ENCODE peak calls at places on chromosomes 7 and 10, in four cellular contexts. W, U, C and V are unnamed samples.

GRCh38 chr7:69910150-69910549 is 311.9 kb downstream of the AUTS2 start:
- DNase-seq in W (no peak), C (no peak), U (no peak), V (no peak)

GRCh38 chr10:14688606-14689005 is 86.1 kb downstream of the FAM107B start:
- DNase-seq in U (no peak), W (peak; percentile 27), C (no peak), V (no peak)

GRCh38 chr10:53233759-53234158 is 461.2 kb upstream of the MBL2 start:
- DNase-seq in U (no peak), C (no peak), W (no peak), V (no peak)

GRCh38 chr10:72746606-72747357 is 54.8 kb downstream of the MCU start:
- DNase-seq in C (no peak), W (no peak), U (no peak), V (peak; percentile 71)

GRCh38 chr7:69656890-69657289 is 58.6 kb downstream of the AUTS2 start:
- DNase-seq in U (no peak), W (no peak), C (no peak), V (no peak)

GRCh38 chr10:10293431-10293830 is 724.2 kb upstream of the CELF2 start:
- DNase-seq in C (no peak), W (no peak), U (no peak), V (no peak)

GRCh38 chr7:137539111-137539715 is 195.7 kb upstream of the PTN start:
- DNase-seq in W (no peak), U (peak; percentile 63), C (no peak), V (no peak)

GRCh38 chr7:15446280-15446679 is 115.5 kb downstream of the AGMO start:
- DNase-seq in W (no peak), C (no peak), U (no peak), V (no peak)

GRCh38 chr10:4051011-4051407 is 266.0 kb upstream of the KLF6 start:
- DNase-seq in C (no peak), U (no peak), W (no peak), V (peak; percentile 35)

GRCh38 chr10:23516530-23516929 is 77.7 kb downstream of the OTUD1 start:
- DNase-seq in W (peak; percentile 33), U (peak; percentile 46), C (no peak), V (peak; percentile 25)

GRCh38 chr7:106269263-106269961 is 15.4 kb downstream of the NAMPT start:
- DNase-seq in U (no peak), W (no peak), C (no peak), V (no peak)

GRCh38 chr10:68560201-68560915 is at the start of gene TET1:
- DNase-seq in U (peak; percentile 68), W (peak; percentile 50), C (peak; percentile 9), V (no peak)

GRCh38 chr7:146781352-146782116 is 664.9 kb downstream of the CNTNAP2 start:
- DNase-seq in W (no peak), C (no peak), U (no peak), V (no peak)

GRCh38 chr10:88743999-88744398 is 15.8 kb upstream of the LIPN start:
- DNase-seq in U (no peak), W (no peak), C (no peak), V (peak; percentile 42)

GRCh38 chr10:123930340-123931001 is 38.9 kb upstream of the CPXM2 start:
- DNase-seq in U (no peak), W (no peak), C (no peak), V (no peak)

GRCh38 chr10:66795871-66796270 is 130.0 kb upstream of the LRRTM3 start:
- DNase-seq in C (no peak), W (no peak), U (no peak), V (no peak)

GRCh38 chr7:132190683-132191082 is 385.6 kb downstream of the PLXNA4 start:
- DNase-seq in C (no peak), U (no peak), W (no peak), V (no peak)

GRCh38 chr7:100089458-100090201 is 861 bp downstream of the COPS6 start:
- DNase-seq in W (no peak), C (no peak), U (no peak), V (peak; percentile 35)

GRCh38 chr7:53491041-53491440 is 455.6 kb downstream of the POM121L12 start:
- DNase-seq in W (no peak), U (no peak), C (no peak), V (no peak)

GRCh38 chr10:5512881-5513698 is 11.7 kb upstream of the CALML3 start:
- DNase-seq in W (peak; percentile 51), U (no peak), C (no peak), V (no peak)

GRCh38 chr7:82234457-82235049 is 209.0 kb downstream of the CACNA2D1 start:
- DNase-seq in C (no peak), U (peak; percentile 60), W (peak; percentile 47), V (peak; percentile 73)

GRCh38 chr7:158353606-158354570 is 233.7 kb downstream of the PTPRN2 start:
- DNase-seq in W (peak; percentile 56), U (peak; percentile 61), C (no peak), V (peak; percentile 63)

GRCh38 chr10:69009360-69009759 is 20.8 kb downstream of the KIFBP start:
- DNase-seq in C (no peak), U (no peak), W (no peak), V (no peak)

GRCh38 chr7:112452102-112452888 is 2.0 kb downstream of the IFRD1 start:
- DNase-seq in U (peak; percentile 32), W (peak; percentile 58), C (no peak), V (peak; percentile 74)

GRCh38 chr10:14173391-14173705 is 157.4 kb downstream of the FRMD4A start:
- DNase-seq in W (no peak), C (no peak), U (no peak), V (no peak)

GRCh38 chr10:88097092-88097894 is 233.9 kb downstream of the PTEN start:
- DNase-seq in C (no peak), U (no peak), W (peak; percentile 9), V (no peak)

GRCh38 chr7:109964780-109965179 is 1126.1 kb upstream of the LRRN3 start:
- DNase-seq in C (no peak), U (peak; percentile 85), W (peak; percentile 51), V (no peak)

GRCh38 chr10:101287922-101288638 is 58.8 kb upstream of the LBX1 start:
- DNase-seq in C (no peak), W (no peak), U (peak; percentile 16), V (peak; percentile 22)

GRCh38 chr7:12737364-12737763 is 49.9 kb downstream of the ARL4A start:
- DNase-seq in U (no peak), C (no peak), W (no peak), V (no peak)

GRCh38 chr7:121901026-121901425 is 28.1 kb downstream of the PTPRZ1 start:
- DNase-seq in C (no peak), W (no peak), U (no peak), V (no peak)

GRCh38 chr10:79152423-79152817 is 83.7 kb downstream of the ZMIZ1 start:
- DNase-seq in W (no peak), U (no peak), C (no peak), V (peak; percentile 17)

GRCh38 chr10:14556285-14556956 is 218.3 kb downstream of the FAM107B start:
- DNase-seq in W (no peak), U (no peak), C (peak; percentile 19), V (peak; percentile 41)

GRCh38 chr7:100177040-100178001 is at the start of the genes GPC2 and STAG3:
- DNase-seq in C (peak; percentile 97), U (peak; percentile 93), W (peak; percentile 99), V (peak; percentile 98)